ENCODE peak calls at places on chromosome 5, in four cellular contexts. J is GM20000, W is neural progenitor cell, K is heart right ventricle. Y is an unnamed sample.

GRCh38 chr5:132776077-132776931 is 735 bp downstream of the SEPTIN8 start:
- DNase-seq in J (no peak), W (peak; percentile 62), K (peak; percentile 48), Y (peak; percentile 51)

GRCh38 chr5:91556-92263 is at the start of gene PLEKHG4B:
- DNase-seq in J (peak; percentile 52), W (peak; percentile 93), K (no peak), Y (peak; percentile 85)

GRCh38 chr5:149364719-149365118 is 6.9 kb downstream of the PCYOX1L start:
- DNase-seq in J (no peak), W (no peak), K (no peak), Y (no peak)

GRCh38 chr5:168307022-168307421 is 15.6 kb downstream of the WWC1 start:
- DNase-seq in J (no peak), W (no peak), K (no peak), Y (no peak)

GRCh38 chr5:178688551-178688950 is 41.9 kb downstream of the ZNF354A start:
- DNase-seq in J (no peak), W (no peak), K (no peak), Y (no peak)

GRCh38 chr5:138461343-138462125 is 3.7 kb upstream of the EGR1 start:
- DNase-seq in J (no peak), W (no peak), K (peak; percentile 50), Y (no peak)

GRCh38 chr5:179166171-179166885 is 106.2 kb downstream of the ZNF354C start:
- DNase-seq in J (no peak), W (no peak), K (no peak), Y (no peak)

GRCh38 chr5:33470544-33470943 is 29.8 kb downstream of the TARS1 start:
- DNase-seq in J (no peak), W (peak; percentile 45), K (no peak), Y (no peak)

GRCh38 chr5:137122075-137122474 is 377.1 kb downstream of the SPOCK1 start:
- DNase-seq in J (no peak), W (no peak), K (no peak), Y (no peak)

GRCh38 chr5:103424453-103425205 is 138.0 kb downstream of the NUDT12 start:
- DNase-seq in J (no peak), W (no peak), K (no peak), Y (no peak)

GRCh38 chr5:121174351-121174750 is 677.3 kb upstream of the FTMT start:
- DNase-seq in J (no peak), W (no peak), K (no peak), Y (no peak)

GRCh38 chr5:142151436-142152382 is 43.1 kb downstream of the NDFIP1 start:
- DNase-seq in J (peak; percentile 22), W (peak; percentile 66), K (peak; percentile 80), Y (peak; percentile 58)

GRCh38 chr5:151709109-151709735 is 22.5 kb upstream of the SPARC start:
- DNase-seq in J (no peak), W (no peak), K (no peak), Y (no peak)

GRCh38 chr5:161189452-161189851 is 337.4 kb upstream of the ATP10B start:
- DNase-seq in J (no peak), W (peak; percentile 2), K (no peak), Y (no peak)

GRCh38 chr5:94153736-94154450 is 412.5 kb upstream of the POU5F2 start:
- DNase-seq in J (no peak), W (no peak), K (no peak), Y (no peak)

GRCh38 chr5:160159991-160160826 is 41.0 kb upstream of the PWWP2A start:
- DNase-seq in J (peak; percentile 30), W (peak; percentile 76), K (no peak), Y (no peak)

GRCh38 chr5:1315709-1316587 is 21.1 kb upstream of the TERT start:
- DNase-seq in J (peak; percentile 87), W (peak; percentile 28), K (no peak), Y (peak; percentile 5)

GRCh38 chr5:6522337-6522736 is 73.7 kb downstream of the UBE2QL1 start:
- DNase-seq in J (no peak), W (no peak), K (no peak), Y (no peak)

GRCh38 chr5:6527749-6528455 is 79.2 kb downstream of the UBE2QL1 start:
- DNase-seq in J (no peak), W (no peak), K (no peak), Y (no peak)

GRCh38 chr5:6525422-6525821 is 76.8 kb downstream of the UBE2QL1 start:
- DNase-seq in J (peak; percentile 32), W (no peak), K (no peak), Y (no peak)

GRCh38 chr5:6522983-6523382 is 74.3 kb downstream of the UBE2QL1 start:
- DNase-seq in J (no peak), W (no peak), K (no peak), Y (no peak)

GRCh38 chr5:6525910-6526309 is 77.3 kb downstream of the UBE2QL1 start:
- DNase-seq in J (peak; percentile 66), W (peak; percentile 58), K (peak; percentile 46), Y (peak; percentile 42)
- TF ChIP-seq CTCF in J (peak; percentile 23), W (peak; percentile 66), K (peak; percentile 55), Y (peak; percentile 52)

GRCh38 chr5:8685704-8686103 is 816.8 kb downstream of the MTRR start:
- DNase-seq in J (no peak), W (peak; percentile 7), K (no peak), Y (no peak)
- TF ChIP-seq CTCF in J (no peak), W (peak; percentile 15), K (no peak), Y (no peak)

DNA sequence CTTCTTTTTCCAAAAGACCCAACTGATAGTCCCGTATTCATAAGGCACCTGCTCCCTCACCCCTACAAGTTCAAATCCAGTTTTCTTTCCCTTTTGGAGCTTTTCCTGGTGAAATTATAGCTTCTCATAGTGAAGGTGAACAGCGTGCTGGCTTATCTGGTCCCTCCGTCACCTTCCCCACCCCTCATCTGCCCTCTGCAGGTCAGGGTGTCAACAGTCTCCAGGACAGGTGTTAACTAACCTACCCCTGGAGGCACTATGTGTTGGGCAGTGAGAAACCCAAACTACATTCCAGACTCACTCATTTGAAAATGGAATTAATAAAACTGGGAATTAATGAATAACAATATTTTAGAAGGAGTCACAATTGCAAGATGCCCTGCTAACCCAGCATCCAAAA is 109.0 kb upstream of the TAS2R1 start:
- DNase-seq in J (no peak), W (no peak), K (no peak), Y (no peak)
- TF ChIP-seq CTCF in J (no peak), W (no peak), K (no peak), Y (no peak)

GRCh38 chr5:62142351-62142750 is 163.7 kb upstream of the KIF2A start:
- DNase-seq in J (no peak), W (no peak), K (no peak), Y (no peak)

GRCh38 chr5:62139741-62140140 is 166.3 kb upstream of the KIF2A start:
- DNase-seq in J (no peak), W (no peak), K (no peak), Y (no peak)

GRCh38 chr5:62144395-62145022 is 161.5 kb upstream of the KIF2A start:
- DNase-seq in J (no peak), W (no peak), K (no peak), Y (no peak)

GRCh38 chr5:62138607-62139006 is 167.4 kb upstream of the KIF2A start:
- DNase-seq in J (no peak), W (peak; percentile 71), K (no peak), Y (peak; percentile 16)

DNA sequence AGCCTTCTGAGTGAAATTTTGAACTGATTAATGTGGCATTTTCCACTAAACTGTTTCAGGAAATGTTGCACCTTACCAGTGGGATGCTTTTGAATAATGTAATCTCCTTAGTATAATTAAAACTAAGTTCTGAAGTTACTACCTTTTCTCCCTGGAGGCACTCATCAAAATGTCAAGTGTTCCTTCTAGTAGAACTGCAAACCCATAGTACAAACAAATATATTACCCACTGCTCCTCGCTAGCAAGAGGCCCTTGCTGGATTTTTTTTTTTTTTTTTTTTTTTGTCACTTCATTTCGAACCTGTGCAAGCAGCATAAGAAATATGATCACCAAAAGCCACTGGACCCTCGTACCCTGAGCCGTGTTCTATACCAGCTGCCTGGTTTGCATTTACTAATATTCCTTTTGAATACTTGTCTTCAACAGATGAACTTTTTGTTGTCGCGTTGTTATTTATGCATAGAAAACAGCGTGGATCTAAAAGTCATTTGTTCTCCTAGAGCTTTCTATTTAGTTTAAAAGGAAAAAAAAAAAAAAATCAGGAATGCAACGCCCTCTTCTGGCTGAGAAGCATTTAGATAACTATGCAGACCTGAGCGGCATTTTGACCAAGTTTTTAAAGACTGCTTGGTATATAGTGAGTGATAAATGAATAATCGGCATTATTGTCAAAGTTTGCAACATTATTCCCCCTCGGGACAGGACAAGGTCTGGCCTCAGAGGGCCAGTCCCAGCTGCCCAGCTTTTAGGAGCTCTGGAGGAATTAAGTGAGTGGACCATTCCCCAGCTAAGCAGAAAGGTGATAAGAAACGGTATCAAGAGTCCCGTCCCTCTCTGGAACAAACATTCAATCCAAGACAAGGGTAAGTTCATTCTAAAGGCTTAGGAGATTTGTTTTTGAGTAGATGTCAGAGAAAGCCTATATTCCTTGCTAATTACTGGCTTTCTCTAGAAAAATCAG is 162.5 kb upstream of the KIF2A start:
- DNase-seq in J (no peak), W (peak; percentile 49), K (no peak), Y (no peak)
- TF ChIP-seq CTCF in J (peak; percentile 26), W (peak; percentile 83), K (peak; percentile 60), Y (peak; percentile 55)

GRCh38 chr5:175718401-175719108 is 60.7 kb downstream of the HRH2 start:
- DNase-seq in J (no peak), W (peak; percentile 57), K (peak; percentile 40), Y (peak; percentile 33)
- TF ChIP-seq CTCF in J (no peak), W (peak; percentile 89), K (peak; percentile 71), Y (peak; percentile 58)

DNA sequence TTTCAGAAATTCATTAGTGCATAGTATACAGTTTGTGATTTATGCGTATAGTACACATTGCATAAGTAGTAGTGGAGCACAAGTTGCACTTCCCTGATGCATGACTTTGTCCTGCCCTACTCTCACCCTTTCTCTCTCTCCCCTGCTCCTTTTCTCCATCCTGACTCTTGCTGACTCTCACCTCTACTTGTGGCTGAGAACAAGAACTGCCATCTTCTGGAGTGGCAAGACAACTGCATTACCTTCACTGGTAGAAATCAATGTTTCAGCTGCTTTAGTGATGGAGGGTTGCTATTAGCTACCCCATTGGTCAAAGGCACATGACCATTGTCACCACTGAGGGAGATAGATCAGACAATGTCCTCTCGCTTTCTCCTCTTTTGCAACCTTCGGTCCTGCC is 26.9 kb downstream of the SPEF2 start:
- DNase-seq in J (no peak), W (peak; percentile 11), K (no peak), Y (no peak)
- TF ChIP-seq CTCF in J (no peak), W (peak; percentile 5), K (no peak), Y (no peak)

DNA sequence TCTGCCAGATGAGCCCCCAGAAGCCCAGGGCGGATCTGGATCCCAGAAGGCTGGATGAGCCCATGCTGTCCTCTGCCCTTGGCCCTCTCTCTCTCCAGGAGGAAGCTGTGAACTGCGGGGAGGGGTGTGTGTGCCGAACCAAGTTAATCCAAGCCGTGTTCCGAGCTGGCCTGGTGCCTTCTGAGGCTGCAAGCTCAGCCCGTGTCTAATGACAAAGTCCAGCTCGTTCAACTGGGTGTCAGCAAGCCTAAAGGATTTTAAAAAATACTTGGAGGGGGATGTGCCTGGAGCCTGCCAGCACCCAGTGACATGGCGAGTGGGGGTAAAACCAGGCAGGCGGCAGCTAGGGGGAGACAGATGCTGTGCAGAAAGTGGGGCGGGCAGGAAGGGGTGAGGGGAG is 8.0 kb downstream of the STC2 start:
- DNase-seq in J (no peak), W (no peak), K (peak; percentile 64), Y (no peak)
- TF ChIP-seq CTCF in J (no peak), W (peak; percentile 13), K (peak; percentile 44), Y (no peak)

DNA sequence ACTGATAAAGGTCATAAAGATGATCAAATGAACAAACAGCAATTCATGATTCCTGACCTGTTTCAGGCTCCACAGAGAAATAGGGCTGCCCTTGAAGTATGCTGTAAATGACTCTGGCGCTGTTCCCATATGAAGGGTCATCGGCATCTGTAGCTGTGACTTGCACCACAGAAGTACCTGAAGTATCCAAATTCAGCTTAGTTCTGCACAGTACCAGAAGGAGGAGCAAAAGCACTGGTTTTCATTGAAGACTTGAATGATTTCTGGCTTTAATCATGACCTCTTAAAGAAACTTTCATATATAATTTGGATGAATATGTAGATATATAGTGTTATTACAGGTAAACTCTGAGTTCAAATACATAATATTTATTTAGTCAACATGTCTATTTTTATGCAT is 109.1 kb downstream of the CDH10 start:
- DNase-seq in J (no peak), W (peak; percentile 11), K (no peak), Y (no peak)
- TF ChIP-seq CTCF in J (no peak), W (peak; percentile 25), K (no peak), Y (no peak)

Y was measured in nephron progenitor cell.